ENCODE peak calls at places on chromosomes 1 and 21, in six cellular contexts. One of them, this sample, is unnamed.

GRCh38 chr1:105427543-105427942 is 1628.9 kb upstream of the PRMT6 start:
- DNase-seq in HS-5: peak
- DNase-seq in body of pancreas: no peak
- DNase-seq in AG04449: no peak
- DNase-seq in epithelial cell of prostate: no peak
- DNase-seq in amniotic epithelial cell: no peak
- DNase-seq in this sample: no peak

GRCh38 chr1:46175243-46175642 is 356 bp downstream of the TSPAN1 start:
- DNase-seq in epithelial cell of prostate: no peak
- DNase-seq in HS-5: no peak
- DNase-seq in body of pancreas: no peak
- DNase-seq in AG04449: no peak
- DNase-seq in amniotic epithelial cell: no peak
- DNase-seq in this sample: no peak

GRCh38 chr1:156742801-156743200 is 1.9 kb upstream of the MRPL24 start:
- DNase-seq in epithelial cell of prostate: no peak
- DNase-seq in amniotic epithelial cell: no peak
- DNase-seq in AG04449: no peak
- DNase-seq in body of pancreas: no peak
- DNase-seq in HS-5: no peak
- DNase-seq in this sample: no peak

GRCh38 chr21:43684424-43684823 is 25.1 kb downstream of the RRP1B start:
- DNase-seq in amniotic epithelial cell: no peak
- DNase-seq in body of pancreas: no peak
- DNase-seq in HS-5: no peak
- DNase-seq in epithelial cell of prostate: no peak
- DNase-seq in AG04449: no peak
- DNase-seq in this sample: no peak

GRCh38 chr1:231021540-231022031 is 18.5 kb downstream of the FAM89A start:
- DNase-seq in body of pancreas: no peak
- DNase-seq in AG04449: no peak
- DNase-seq in amniotic epithelial cell: peak
- DNase-seq in epithelial cell of prostate: no peak
- DNase-seq in HS-5: no peak
- DNase-seq in this sample: no peak

GRCh38 chr1:154733621-154734020 is 125.6 kb upstream of the ADAR start:
- DNase-seq in epithelial cell of prostate: no peak
- DNase-seq in HS-5: no peak
- DNase-seq in amniotic epithelial cell: no peak
- DNase-seq in AG04449: no peak
- DNase-seq in body of pancreas: no peak
- DNase-seq in this sample: no peak

GRCh38 chr1:165342588-165342987 is 13.9 kb downstream of the LMX1A start:
- DNase-seq in amniotic epithelial cell: no peak
- DNase-seq in body of pancreas: no peak
- DNase-seq in AG04449: no peak
- DNase-seq in HS-5: no peak
- DNase-seq in epithelial cell of prostate: peak
- DNase-seq in this sample: no peak

GRCh38 chr21:41865002-41865777 is 14.0 kb downstream of the PRDM15 start:
- DNase-seq in HS-5: no peak
- DNase-seq in AG04449: no peak
- DNase-seq in epithelial cell of prostate: no peak
- DNase-seq in body of pancreas: no peak
- DNase-seq in amniotic epithelial cell: no peak
- DNase-seq in this sample: no peak

GRCh38 chr1:197915797-197916686 is 1.1 kb upstream of the LHX9 start:
- DNase-seq in body of pancreas: peak
- DNase-seq in amniotic epithelial cell: peak
- DNase-seq in HS-5: peak
- DNase-seq in epithelial cell of prostate: no peak
- DNase-seq in AG04449: no peak
- DNase-seq in this sample: no peak

GRCh38 chr1:24606621-24607020 is 36.5 kb upstream of the SRRM1 start:
- DNase-seq in HS-5: no peak
- DNase-seq in AG04449: no peak
- DNase-seq in body of pancreas: no peak
- DNase-seq in amniotic epithelial cell: peak
- DNase-seq in epithelial cell of prostate: no peak
- DNase-seq in this sample: no peak

GRCh38 chr21:38533887-38534286 is 35.6 kb upstream of the ERG start:
- DNase-seq in HS-5: no peak
- DNase-seq in epithelial cell of prostate: no peak
- DNase-seq in body of pancreas: no peak
- DNase-seq in AG04449: no peak
- DNase-seq in amniotic epithelial cell: peak
- DNase-seq in this sample: no peak

GRCh38 chr1:168437821-168438220 is 106.0 kb downstream of the XCL2 start:
- DNase-seq in amniotic epithelial cell: no peak
- DNase-seq in epithelial cell of prostate: no peak
- DNase-seq in body of pancreas: no peak
- DNase-seq in AG04449: no peak
- DNase-seq in HS-5: no peak
- DNase-seq in this sample: no peak

GRCh38 chr1:42774928-42775549 is 8.0 kb downstream of the C1orf50 start:
- DNase-seq in amniotic epithelial cell: no peak
- DNase-seq in body of pancreas: no peak
- DNase-seq in HS-5: no peak
- DNase-seq in epithelial cell of prostate: no peak
- DNase-seq in AG04449: no peak
- DNase-seq in this sample: no peak

GRCh38 chr1:29498126-29499100 is 262.1 kb downstream of the PTPRU start:
- DNase-seq in amniotic epithelial cell: peak
- DNase-seq in AG04449: no peak
- DNase-seq in HS-5: no peak
- DNase-seq in epithelial cell of prostate: no peak
- DNase-seq in body of pancreas: no peak
- DNase-seq in this sample: peak

GRCh38 chr1:98672184-98672583 is 10.7 kb downstream of the SNX7 start:
- DNase-seq in HS-5: no peak
- DNase-seq in AG04449: no peak
- DNase-seq in amniotic epithelial cell: no peak
- DNase-seq in epithelial cell of prostate: no peak
- DNase-seq in body of pancreas: no peak
- DNase-seq in this sample: no peak

This sample was measured in non-pigmented ciliary epithelial cell.